ENCODE peak calls at places on chromosomes 3 and 15, in nine cellular contexts. T, N, J, S, C, D, P, L and W are unnamed samples.

GRCh38 chr3:116129187-116129945 is 315.9 kb downstream of the LSAMP start:
- DNase-seq in P (no peak), J (no peak), C (no peak), L (no peak), D (no peak), T (no peak), N (no peak), S (no peak), W (no peak)

GRCh38 chr3:112519424-112520001 is 20.2 kb upstream of the BTLA start:
- DNase-seq in J (no peak), T (peak; percentile 73), N (no peak), S (peak; percentile 18), D (no peak), C (peak; percentile 58), P (peak; percentile 73), L (no peak), W (peak; percentile 66)

GRCh38 chr15:95994418-95994817 is 336.1 kb upstream of the NR2F2 start:
- DNase-seq in S (no peak), J (no peak), C (peak; percentile 43), D (no peak), L (no peak), P (peak; percentile 21), N (no peak), T (no peak), W (peak; percentile 32)

GRCh38 chr15:33108518-33108917 is 86.0 kb downstream of the FMN1 start:
- DNase-seq in L (no peak), D (no peak), P (no peak), J (no peak), C (no peak), N (no peak), S (no peak), T (no peak), W (no peak)

GRCh38 chr3:126306397-126306796 is 50.8 kb downstream of the KLF15 start:
- DNase-seq in P (no peak), D (no peak), T (no peak), C (no peak), J (no peak), N (no peak), L (no peak), S (no peak), W (no peak)

GRCh38 chr15:37873336-37873735 is 61.1 kb upstream of the TMCO5A start:
- DNase-seq in P (peak; percentile 14), T (no peak), J (no peak), N (no peak), S (no peak), L (no peak), D (no peak), C (peak; percentile 74), W (no peak)

GRCh38 chr3:151789853-151790463 is 24.0 kb upstream of the AADAC start:
- DNase-seq in P (no peak), D (no peak), N (no peak), C (no peak), T (no peak), S (no peak), L (no peak), J (no peak), W (no peak)

GRCh38 chr15:67082007-67082536 is 16.7 kb downstream of the SMAD3 start:
- DNase-seq in C (no peak), P (no peak), D (no peak), N (no peak), L (no peak), S (no peak), T (no peak), J (no peak), W (no peak)

GRCh38 chr15:71654714-71655174 is 155.6 kb upstream of the NR2E3 start:
- DNase-seq in L (no peak), T (no peak), N (no peak), C (no peak), D (no peak), J (no peak), S (no peak), P (no peak), W (no peak)